ENCODE peak calls at places on chromosomes 3 and 15, in ten cellular contexts. C, J, H, L, R, Z, F, U, W and O are unnamed samples. For H3K4me1, the result is how much of the 10 kb centered on the place peaks cover.

GRCh38 chr3:187188931-187189330 is 8.4 kb upstream of the RTP1 start:
- DNase-seq in R (peak), C (no peak), H (no peak), W (no peak), J (no peak), Z (peak), F (no peak), U (no peak), L (peak), O (no peak)

GRCh38 chr3:102791641-102792589 is 357.1 kb downstream of the ZPLD1 start:
- DNase-seq in L (no peak), H (peak), U (peak), F (no peak), Z (peak), W (no peak), R (peak), C (no peak), J (no peak), O (no peak)

GRCh38 chr15:80026310-80026709 is 33.2 kb upstream of the ZFAND6 start:
- DNase-seq in L (no peak), C (no peak), U (no peak), Z (no peak), R (no peak), H (no peak), F (no peak), J (no peak), W (no peak), O (no peak)

GRCh38 chr15:97525809-97526208 is 434.7 kb upstream of the ARRDC4 start:
- DNase-seq in U (no peak), F (no peak), W (no peak), L (no peak), H (no peak), J (no peak), C (no peak), R (no peak), Z (no peak), O (no peak)

GRCh38 chr15:80186597-80186996 is 33.8 kb downstream of the FAH start:
- DNase-seq in J (no peak), Z (no peak), W (no peak), F (no peak), H (no peak), U (no peak), C (no peak), L (no peak), R (no peak), O (no peak)

GRCh38 chr3:120487079-120487693 is 36.4 kb upstream of the FSTL1 start:
- DNase-seq in J (no peak), W (peak), F (no peak), L (peak), C (no peak), H (no peak), R (peak), U (peak), Z (peak), O (no peak)

GRCh38 chr15:31227954-31228542 is 98.6 kb upstream of the KLF13 start:
- DNase-seq in U (no peak), W (no peak), F (no peak), C (no peak), R (no peak), Z (no peak), L (no peak), J (no peak), H (no peak), O (no peak)

GRCh38 chr3:34678580-34678979 is 880.1 kb downstream of the PDCD6IP start:
- DNase-seq in Z (no peak), C (no peak), W (no peak), H (no peak), L (no peak), R (no peak), J (no peak), F (peak), U (no peak), O (no peak)

GRCh38 chr3:195699148-195699771 is 21.5 kb upstream of the MUC20 start:
- DNase-seq in J (no peak), W (no peak), F (no peak), H (no peak), L (peak), R (no peak), U (no peak), C (no peak), Z (no peak), O (no peak)

GRCh38 chr3:132549890-132550578 is 47.0 kb upstream of the ACKR4 start:
- DNase-seq in C (no peak), F (no peak), H (no peak), Z (peak), J (no peak), U (peak), R (peak), L (peak), W (peak), O (peak)

GRCh38 chr3:66795365-66795764 is 202.7 kb upstream of the KBTBD8 start:
- DNase-seq in C (no peak), R (no peak), W (no peak), J (no peak), L (peak), F (no peak), H (no peak), U (peak), Z (peak), O (no peak)

GRCh38 chr15:26631894-26632293 is 141.0 kb downstream of the GABRB3 start:
- DNase-seq in H (no peak), J (no peak), U (no peak), Z (no peak), C (no peak), W (no peak), F (peak), R (no peak), L (no peak), O (no peak)

GRCh38 chr3:153221748-153222162 is 59.7 kb downstream of the RAP2B start:
- DNase-seq in F (peak), W (peak), C (no peak), H (peak), L (peak), Z (peak), U (peak), R (peak), J (no peak), O (peak)

GRCh38 chr3:126961191-126961790 is 21.6 kb upstream of the PLXNA1 start:
- DNase-seq in Z (peak), U (peak), C (no peak), R (peak), H (no peak), W (peak), F (no peak), L (peak), J (no peak), O (no peak)

GRCh38 chr3:185781759-185782158 is 43.1 kb downstream of the IGF2BP2 start:
- DNase-seq in Z (peak), U (peak), J (no peak), L (peak), C (no peak), W (peak), H (no peak), R (peak), F (no peak), O (no peak)

GRCh38 chr3:187227658-187228258 is 30.5 kb downstream of the RTP1 start:
- DNase-seq in H (no peak), Z (peak), J (no peak), L (peak), F (no peak), W (peak), U (peak), R (peak), C (no peak), O (no peak)

GRCh38 chr15:70870066-70870465 is 16.1 kb upstream of the LARP6 start:
- DNase-seq in H (peak), Z (peak), C (no peak), U (peak), W (peak), J (no peak), R (peak), F (no peak), L (peak), O (peak)

GRCh38 chr3:189455009-189455408 is 176.2 kb upstream of the TP63 start:
- DNase-seq in H (no peak), F (no peak), C (no peak), J (no peak), U (no peak), L (no peak), W (no peak), Z (no peak), R (no peak), O (no peak)

GRCh38 chr3:161559177-161559998 is 62.8 kb downstream of the OTOL1 start:
- DNase-seq in J (peak), Z (peak), W (peak), L (peak), H (no peak), C (peak), U (peak), F (peak), R (peak), O (peak)

GRCh38 chr15:41961014-41961518 is 11.3 kb downstream of the EHD4 start:
- DNase-seq in C (no peak), Z (no peak), F (no peak), L (no peak), J (peak), W (peak), U (peak), H (no peak), R (no peak), O (peak)
- H3K27ac ChIP-seq in C (no peak), Z (no peak), F (no peak), L (no peak), J (peak), W (peak), U (no peak), H (peak), R (peak), O (peak)

GRCh38 chr3:45054196-45054857 is 28.2 kb downstream of the CLEC3B start:
- DNase-seq in C (no peak), Z (peak), W (peak), U (peak), H (no peak), F (no peak), L (peak), J (no peak), R (peak), O (no peak)

GRCh38 chr3:45057557-45057956 is 31.5 kb downstream of the CLEC3B start:
- DNase-seq in L (no peak), H (no peak), Z (no peak), R (no peak), U (no peak), J (no peak), W (peak), C (no peak), F (peak), O (no peak)

GRCh38 chr3:45055411-45056143 is 29.5 kb downstream of the CLEC3B start:
- DNase-seq in H (peak), J (peak), C (no peak), L (peak), W (peak), U (peak), Z (peak), R (peak), F (peak), O (no peak)

GRCh38 chr3:45056608-45057301 is 30.7 kb downstream of the CLEC3B start:
- DNase-seq in U (no peak), H (no peak), W (no peak), R (peak), Z (no peak), L (no peak), J (no peak), C (no peak), F (peak), O (no peak)

DNA sequence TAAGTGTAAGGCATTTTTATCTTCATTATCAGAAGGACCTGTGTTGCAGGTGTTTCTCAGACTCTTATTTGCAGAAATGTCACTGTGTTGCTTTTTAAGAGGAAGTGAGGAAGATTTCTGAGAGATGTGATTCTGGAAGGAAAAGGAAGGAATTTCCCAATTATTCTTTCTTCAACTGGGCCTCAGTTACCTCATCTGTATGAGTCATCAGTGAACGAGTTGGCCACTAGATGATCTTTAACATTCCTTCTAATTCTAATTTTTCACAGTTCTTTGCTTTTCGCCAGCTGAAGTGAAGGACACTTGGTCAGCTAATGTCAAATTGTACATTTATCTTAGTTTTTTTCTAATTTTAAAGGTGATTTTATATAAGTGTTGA is 28.9 kb downstream of the CLEC3B start:
- DNase-seq in L (peak), R (peak), J (no peak), F (no peak), C (no peak), U (peak), Z (peak), W (peak), H (no peak), O (peak)
- H3K9ac ChIP-seq in L (no peak), R (peak), J (no peak), F (no peak), C (no peak), U (peak), Z (no peak), W (peak), H (peak), O (no peak)

DNA sequence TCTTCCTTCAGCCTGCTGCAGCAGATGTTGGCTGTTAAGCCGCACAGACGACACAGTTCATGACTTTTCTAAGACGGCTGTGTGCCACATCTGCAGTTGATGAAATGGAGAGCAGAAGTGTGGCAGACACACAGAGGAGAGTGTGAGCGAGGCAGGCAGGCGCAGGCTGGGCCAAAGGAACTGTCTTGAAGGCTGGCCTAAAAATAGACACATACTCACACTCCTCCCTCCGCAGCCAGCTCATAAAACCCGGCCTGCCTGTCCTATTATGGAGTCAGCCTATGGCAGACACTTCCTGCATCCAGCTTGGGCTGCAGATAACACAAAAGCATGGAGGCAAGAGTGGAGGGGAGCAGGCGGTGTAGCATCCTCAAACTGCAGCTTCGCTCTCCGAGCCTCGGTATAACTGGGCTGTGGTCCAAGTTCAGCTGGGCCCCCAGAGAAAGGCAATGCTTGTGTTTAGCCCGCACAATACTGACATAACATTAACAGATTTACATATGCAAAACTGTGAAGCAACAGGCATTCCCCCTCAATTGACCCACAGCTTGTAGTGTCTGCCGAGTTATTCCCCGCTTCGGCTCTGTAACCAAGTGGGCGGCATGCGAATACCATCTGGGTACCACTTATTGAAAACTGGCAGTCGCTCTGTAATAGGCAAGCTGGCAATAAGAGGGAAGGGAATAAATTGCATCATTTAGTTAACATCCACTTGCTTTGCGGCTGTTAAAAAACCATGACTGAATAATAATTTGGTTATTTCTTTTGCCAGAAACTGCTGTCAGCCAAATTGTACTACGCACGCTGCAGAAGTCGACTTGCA is 40.8 kb downstream of the FOXP1 start:
- DNase-seq in C (no peak), R (peak), Z (peak), W (peak), J (no peak), F (no peak), H (peak), L (peak), U (peak), O (peak)
- H3K4me1 ChIP-seq in C (under half), R (under half), Z (under half), W (under half), J (half or more), F (under half), H (under half), L (under half), U (under half), O (under half)

GRCh38 chr3:133897547-133897946 is 1.9 kb upstream of the RAB6B start:
- DNase-seq in Z (no peak), R (no peak), U (no peak), H (no peak), L (no peak), F (no peak), C (no peak), J (no peak), W (no peak), O (no peak)

GRCh38 chr3:133896002-133896761 is 500 bp upstream of the RAB6B start:
- DNase-seq in W (no peak), R (peak), Z (peak), H (no peak), U (peak), F (peak), C (no peak), L (no peak), J (no peak), O (no peak)

GRCh38 chr3:133893683-133894333 is 1.9 kb downstream of the RAB6B start:
- DNase-seq in J (no peak), U (no peak), R (no peak), W (no peak), L (no peak), C (no peak), Z (no peak), F (no peak), H (no peak), O (no peak)

GRCh38 chr3:133894334-133895207 is 1.1 kb downstream of the RAB6B start:
- DNase-seq in W (no peak), F (peak), L (no peak), H (peak), Z (no peak), J (no peak), U (peak), C (no peak), R (no peak), O (no peak)

DNA sequence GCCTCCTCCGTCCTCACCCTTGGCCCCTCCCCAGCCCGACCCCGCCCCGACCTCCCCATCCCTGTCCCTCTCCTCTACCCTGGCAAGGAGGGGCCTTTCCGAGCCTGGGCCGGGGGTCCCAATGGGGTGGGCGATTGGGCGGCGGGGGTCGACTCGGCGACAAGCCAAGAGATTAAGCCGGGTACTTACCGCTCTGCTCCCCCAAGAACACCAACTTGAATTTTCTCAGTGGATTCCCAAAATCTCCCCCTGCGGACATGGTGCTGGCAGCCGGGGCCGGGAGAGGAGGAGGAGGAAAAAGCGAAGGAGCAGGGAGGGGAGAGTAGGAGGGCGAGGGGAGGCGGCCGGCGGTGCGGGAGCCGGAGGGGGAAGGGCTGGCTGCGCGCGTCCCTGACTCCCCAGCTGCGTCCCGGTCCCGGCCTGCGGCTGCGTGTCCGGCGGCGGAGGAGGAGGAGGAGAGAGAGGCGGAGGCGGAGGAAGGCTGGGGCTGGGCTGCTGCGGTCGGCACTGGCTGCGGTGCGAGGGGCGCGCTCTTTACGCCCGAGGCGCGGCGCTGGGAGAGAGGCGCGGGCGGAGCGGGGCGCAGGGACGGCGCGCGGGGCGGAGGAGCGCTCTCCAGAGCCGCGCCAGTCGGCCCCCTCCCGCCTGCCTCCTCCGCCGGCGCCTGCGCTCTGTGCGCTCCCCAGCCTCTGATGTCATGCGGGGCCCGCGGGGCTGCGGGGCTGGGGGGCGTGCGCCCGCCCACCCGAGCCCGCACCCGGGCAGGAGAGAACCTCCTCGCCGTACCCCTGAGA is at the start of gene RAB6B:
- DNase-seq in J (no peak), F (peak), L (peak), H (peak), U (peak), C (peak), Z (peak), W (no peak), R (peak), O (peak)
- H3K27ac ChIP-seq in J (no peak), F (no peak), L (no peak), H (no peak), U (no peak), C (no peak), Z (no peak), W (no peak), R (no peak), O (no peak)

DNA sequence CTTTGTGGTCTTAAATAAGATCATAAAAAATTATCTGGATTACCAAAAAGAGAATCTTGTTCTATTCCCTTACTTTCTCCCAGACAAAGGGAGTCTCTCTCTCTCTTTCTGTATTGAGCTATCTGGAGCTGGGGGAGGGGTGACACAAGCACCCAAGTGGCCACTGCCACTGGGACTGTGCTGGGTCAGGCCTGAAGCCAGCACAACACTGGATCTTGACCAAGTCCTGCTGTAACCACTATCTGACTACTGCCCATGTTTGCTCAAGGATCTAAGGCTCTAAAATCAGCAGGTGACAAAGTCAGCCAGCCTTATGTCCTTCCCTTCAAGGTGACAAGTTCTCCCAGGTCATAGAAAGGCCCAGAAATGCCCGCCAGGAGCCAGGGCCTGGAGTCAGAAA is 75.0 kb upstream of the SPATA16 start:
- DNase-seq in C (no peak), L (no peak), F (no peak), U (no peak), R (no peak), Z (no peak), H (no peak), W (no peak), J (no peak), O (no peak)
- H3K9ac ChIP-seq in C (no peak), L (no peak), F (no peak), U (no peak), R (no peak), Z (no peak), H (no peak), W (no peak), J (no peak), O (no peak)

DNA sequence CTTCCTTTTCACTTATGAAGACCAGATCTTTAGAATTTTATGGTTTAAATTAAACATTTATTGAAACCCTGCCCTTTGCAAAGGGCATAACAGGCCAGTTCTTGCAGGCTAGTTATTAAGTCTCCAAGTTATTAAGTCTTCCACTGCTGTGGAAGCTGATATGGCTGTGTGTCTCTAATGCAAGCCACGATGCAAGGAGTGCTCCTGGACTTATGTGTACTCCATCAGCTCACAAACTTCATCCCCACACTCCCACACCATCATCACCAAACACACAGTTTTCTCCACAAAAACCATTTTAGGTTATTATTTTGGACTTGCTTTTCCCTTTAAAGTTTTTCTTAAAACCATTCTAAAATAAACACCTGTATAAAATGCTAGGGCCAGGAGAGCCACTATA is 62.4 kb downstream of the ZIC4 start:
- DNase-seq in R (no peak), H (no peak), L (no peak), Z (no peak), W (no peak), F (no peak), U (no peak), C (no peak), J (no peak), O (no peak)
- H3K4me1 ChIP-seq in R (under half), H (under half), L (under half), Z (under half), W (under half), F (under half), U (under half), C (under half), J (under half), O (under half)